ENCODE peak calls at places on chromosomes 4 and X, in ten cellular contexts. J is upper lobe of right lung; L is lower lobe of right lung; F is esophagus mucosa; G is omental fat pad; A is activated naive CD8-positive, alpha-beta T cell treated with anti-CD3 and anti-CD28 coated beads, Interleukin-2, amount 10 ng/mL, durations not matched to agents 7 days and 5 days; Q is T-helper 17 cell; K is sciatic nerve; T is activated CD8-positive, alpha-beta T cell treated with anti-CD3 and anti-CD28 coated beads for 36 hours; O is heart left ventricle. U is an unnamed sample.

GRCh38 chr4:177396352-177396751 is 45.9 kb downstream of the AGA start:
- ATAC-seq in J (no peak), L (no peak), F (no peak), G (no peak), A (no peak), Q (no peak), K (no peak), T (no peak), O (no peak), U (no peak)

GRCh38 chrX:750263-750662 is 119.7 kb downstream of the SHOX start:
- ATAC-seq in J (no peak), L (no peak), F (no peak), G (no peak), A (no peak), Q (no peak), K (no peak), T (no peak), O (no peak), U (no peak)

GRCh38 chr4:86387013-86387412 is 27.2 kb upstream of the MAPK10 start:
- ATAC-seq in J (no peak), L (no peak), F (no peak), G (no peak), A (no peak), Q (no peak), K (no peak), T (no peak), O (no peak), U (no peak)

GRCh38 chrX:38891641-38892413 is 90.6 kb downstream of the MID1IP1 start:
- ATAC-seq in J (no peak), L (no peak), F (no peak), G (no peak), A (peak), Q (no peak), K (no peak), T (peak), O (peak), U (no peak)

GRCh38 chr4:24067781-24068193 is 177.9 kb upstream of the PPARGC1A start:
- ATAC-seq in J (no peak), L (no peak), F (peak), G (no peak), A (no peak), Q (no peak), K (no peak), T (no peak), O (peak), U (no peak)

GRCh38 chr4:20589436-20589835 is 110.8 kb upstream of the PACRGL start:
- ATAC-seq in J (no peak), L (no peak), F (no peak), G (no peak), A (no peak), Q (no peak), K (no peak), T (no peak), O (no peak), U (no peak)

GRCh38 chrX:17779434-17779833 is 42.1 kb downstream of the SCML1 start:
- ATAC-seq in J (no peak), L (no peak), F (no peak), G (no peak), A (no peak), Q (peak), K (no peak), T (no peak), O (no peak), U (no peak)

GRCh38 chr4:87911252-87911774 is 64.2 kb upstream of the SPP1 start:
- ATAC-seq in J (no peak), L (no peak), F (no peak), G (no peak), A (no peak), Q (no peak), K (peak), T (no peak), O (peak), U (peak)

GRCh38 chrX:38817004-38817703 is 15.9 kb downstream of the MID1IP1 start:
- ATAC-seq in J (peak), L (peak), F (no peak), G (no peak), A (peak), Q (peak), K (peak), T (no peak), O (peak), U (no peak)

GRCh38 chr4:181278941-181279340 is 964.3 kb upstream of the TENM3 start:
- ATAC-seq in J (no peak), L (no peak), F (no peak), G (no peak), A (no peak), Q (no peak), K (no peak), T (no peak), O (no peak), U (no peak)